ENCODE peak calls at places on chromosomes 5 and 9, in seven cellular contexts. I is IMR-90, D is colonic mucosa, U is tibial nerve, Y is upper lobe of right lung, R is Peyer's patch, W is fibroblast of lung. N is an unnamed sample.

GRCh38 chr9:124202447-124202971 is 55.2 kb upstream of the NEK6 start:
- DNase-seq in W (peak; percentile 16), I (peak; percentile 16), Y (peak; percentile 84), U (no peak), D (peak; percentile 42), R (peak; percentile 87), N (no peak)

GRCh38 chr5:82793808-82794419 is 283.3 kb downstream of the TMEM167A start:
- DNase-seq in W (peak; percentile 6), R (peak; percentile 71), Y (no peak), U (no peak), I (peak; percentile 20), D (peak; percentile 51), N (peak; percentile 32)

GRCh38 chr9:85171163-85171562 is 501.6 kb downstream of the NTRK2 start:
- DNase-seq in Y (no peak), U (no peak), W (no peak), R (no peak), I (no peak), D (no peak), N (no peak)

GRCh38 chr9:90789408-90789807 is 12.2 kb upstream of the SYK start:
- DNase-seq in D (no peak), U (no peak), Y (no peak), I (no peak), R (no peak), W (no peak), N (no peak)

GRCh38 chr5:127042593-127042992 is 12.2 kb upstream of the MARCHF3 start:
- DNase-seq in R (no peak), D (no peak), W (peak; percentile 6), U (no peak), Y (no peak), I (peak; percentile 49), N (no peak)

GRCh38 chr9:95506692-95507455 is 9.9 kb downstream of the PTCH1 start:
- DNase-seq in U (no peak), W (peak; percentile 75), I (peak; percentile 58), Y (peak; percentile 73), D (peak; percentile 61), R (peak; percentile 67), N (no peak)

GRCh38 chr5:176817864-176818377 is 7.6 kb downstream of the UNC5A start:
- DNase-seq in I (no peak), Y (no peak), U (no peak), W (no peak), R (no peak), D (no peak), N (no peak)

GRCh38 chr9:97852001-97852398 is 1.0 kb upstream of the FOXE1 start:
- DNase-seq in D (no peak), U (no peak), W (no peak), Y (no peak), I (no peak), R (no peak), N (no peak)

GRCh38 chr9:93246111-93246510 is 62.2 kb downstream of the WNK2 start:
- DNase-seq in D (no peak), R (no peak), W (no peak), Y (no peak), I (no peak), U (no peak), N (no peak)

GRCh38 chr9:116318463-116319271 is 165.1 kb downstream of the PAPPA start:
- DNase-seq in U (no peak), Y (no peak), I (peak; percentile 84), W (peak; percentile 13), R (no peak), D (peak; percentile 17), N (no peak)

GRCh38 chr5:122639852-122640251 is 135.0 kb upstream of the SNX2 start:
- DNase-seq in D (no peak), Y (no peak), I (no peak), U (no peak), W (no peak), R (no peak), N (no peak)

GRCh38 chr5:32538031-32538547 is 47.3 kb upstream of the SUB1 start:
- DNase-seq in U (no peak), I (no peak), Y (no peak), D (no peak), R (peak; percentile 68), W (no peak), N (peak; percentile 13)

GRCh38 chr9:5184776-5185175 is 663 bp downstream of the INSL6 start:
- DNase-seq in D (no peak), U (no peak), I (no peak), W (no peak), R (no peak), Y (no peak), N (no peak)

GRCh38 chr9:72648811-72649414 is 127.5 kb downstream of the TMC1 start:
- DNase-seq in Y (no peak), U (no peak), D (no peak), W (no peak), R (no peak), I (no peak), N (no peak)

GRCh38 chr9:91711755-91712591 is 238.1 kb downstream of the ROR2 start:
- DNase-seq in I (peak; percentile 37), U (no peak), W (peak; percentile 72), R (peak; percentile 83), D (no peak), Y (no peak), N (peak; percentile 26)

GRCh38 chr9:19028835-19029451 is 4.1 kb downstream of the SAXO1 start:
- DNase-seq in I (peak; percentile 75), U (no peak), Y (no peak), D (peak; percentile 62), W (peak; percentile 54), R (peak; percentile 77), N (no peak)

GRCh38 chr5:142977363-142978051 is 207.3 kb downstream of the ARHGAP26 start:
- DNase-seq in I (peak; percentile 94), D (no peak), Y (no peak), U (no peak), W (peak; percentile 97), R (no peak), N (no peak)

GRCh38 chr9:76921161-76921560 is 15.2 kb upstream of the PRUNE2 start:
- DNase-seq in I (no peak), W (no peak), Y (no peak), R (no peak), D (no peak), U (no peak), N (no peak)

GRCh38 chr5:55600086-55600485 is 65.3 kb upstream of the PLPP1 start:
- DNase-seq in R (no peak), D (no peak), I (no peak), U (no peak), Y (no peak), W (no peak), N (no peak)

GRCh38 chr5:137565450-137565849 is 66.3 kb upstream of the SPOCK1 start:
- DNase-seq in W (peak; percentile 82), I (peak; percentile 17), Y (no peak), D (no peak), R (no peak), U (no peak), N (no peak)

GRCh38 chr5:62273691-62274090 is 32.3 kb upstream of the KIF2A start:
- DNase-seq in U (no peak), R (no peak), I (no peak), W (no peak), D (no peak), Y (no peak), N (no peak)

GRCh38 chr5:2147504-2148311 is 265.0 kb upstream of the IRX4 start:
- DNase-seq in D (no peak), I (no peak), W (no peak), U (no peak), R (no peak), Y (no peak), N (no peak)
- H3K9me3 ChIP-seq in D (no peaks in the 10 kb centered on the region), I (peaks cover 27% of the 10 kb centered on the region), W (no peaks in the 10 kb centered on the region), U (no peaks in the 10 kb centered on the region), R (no peaks in the 10 kb centered on the region), Y (no peaks in the 10 kb centered on the region), N (no peaks in the 10 kb centered on the region)

GRCh38 chr5:6703791-6704190 is 9.4 kb upstream of the TENT4A start:
- DNase-seq in W (peak; percentile 69), Y (no peak), D (no peak), I (peak; percentile 63), R (no peak), U (no peak), N (no peak)

GRCh38 chr5:6704361-6704851 is 8.8 kb upstream of the TENT4A start:
- DNase-seq in Y (peak; percentile 81), R (no peak), D (peak; percentile 18), U (no peak), W (peak; percentile 95), I (peak; percentile 92), N (no peak)

GRCh38 chr5:6702633-6703032 is 10.6 kb upstream of the TENT4A start:
- DNase-seq in W (no peak), U (no peak), D (no peak), Y (no peak), I (no peak), R (no peak), N (no peak)

GRCh38 chr5:6705959-6706358 is 7.3 kb upstream of the TENT4A start:
- DNase-seq in Y (no peak), D (no peak), U (no peak), R (no peak), W (no peak), I (no peak), N (no peak)

DNA sequence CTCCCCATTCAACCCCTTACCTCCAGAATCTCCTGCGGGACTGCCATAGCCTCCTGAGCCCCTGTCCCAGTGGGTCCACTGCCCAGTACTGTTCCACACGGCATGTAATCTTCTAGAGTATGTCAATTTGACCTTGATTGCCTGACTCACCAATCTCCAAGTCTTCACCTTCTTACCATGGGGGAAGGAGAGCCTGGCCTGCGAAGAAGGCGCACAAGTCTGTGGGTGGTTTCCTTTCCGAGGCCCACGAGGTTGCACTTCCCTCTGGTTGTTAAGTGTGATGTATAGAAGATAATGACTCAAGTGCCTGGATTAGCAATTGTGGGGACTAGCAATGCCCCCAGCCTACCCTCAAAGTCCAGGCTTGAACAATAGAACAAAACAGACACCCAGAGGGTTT is 8.1 kb upstream of the TENT4A start:
- DNase-seq in I (no peak), U (no peak), D (no peak), R (no peak), W (peak; percentile 60), Y (no peak), N (no peak)
- H3K9me3 ChIP-seq in I (no peaks in the 10 kb centered on the region), U (no peaks in the 10 kb centered on the region), D (no peaks in the 10 kb centered on the region), R (no peaks in the 10 kb centered on the region), W (no peaks in the 10 kb centered on the region), Y (no peaks in the 10 kb centered on the region), N (no peaks in the 10 kb centered on the region)

DNA sequence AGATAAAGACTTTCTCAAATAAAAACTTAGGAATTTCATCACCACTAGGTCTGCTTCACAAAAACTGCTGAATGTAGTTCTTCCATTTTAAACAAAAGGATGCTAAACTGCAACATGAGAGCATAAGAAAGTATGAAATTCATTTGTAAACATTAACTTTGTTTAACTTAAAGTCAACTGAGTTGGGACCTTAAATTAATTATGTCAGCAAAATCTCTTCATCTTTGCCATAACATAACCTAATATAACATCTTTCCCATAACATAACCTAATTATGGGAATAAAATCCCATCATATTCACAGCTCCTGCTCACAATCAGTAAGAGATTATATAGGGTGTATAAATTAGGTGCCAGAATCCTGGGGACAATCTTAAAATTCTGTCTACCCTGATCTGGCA is 78.8 kb upstream of the PCSK5 start:
- DNase-seq in D (no peak), Y (no peak), I (no peak), R (no peak), U (no peak), W (no peak), N (no peak)
- H3K9me3 ChIP-seq in D (no peaks in the 10 kb centered on the region), Y (peaks cover 7% of the 10 kb centered on the region), I (no peaks in the 10 kb centered on the region), R (no peaks in the 10 kb centered on the region), U (peaks cover 24% of the 10 kb centered on the region), W (no peaks in the 10 kb centered on the region), N (no peaks in the 10 kb centered on the region)

DNA sequence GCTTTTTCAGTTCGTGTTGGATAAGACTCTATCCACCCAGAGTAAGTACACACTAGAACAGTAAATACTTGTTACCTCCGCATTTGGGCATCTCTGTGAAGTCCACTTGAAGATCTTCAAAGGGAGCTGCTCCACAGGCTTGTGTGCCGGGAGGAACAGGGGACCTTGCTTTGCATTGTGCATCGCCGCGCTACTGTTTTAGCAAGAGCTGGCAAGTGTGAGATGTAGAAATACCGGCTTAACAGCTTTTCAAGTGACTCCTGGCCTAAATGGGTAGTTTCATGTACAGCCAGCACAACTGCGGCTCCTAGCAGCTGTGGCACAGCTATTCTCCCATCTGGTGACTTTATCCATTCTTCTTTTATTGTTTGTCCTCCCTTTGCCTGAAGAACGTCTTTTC is 8.4 kb upstream of the ZNF354C start:
- DNase-seq in U (no peak), Y (no peak), I (no peak), R (no peak), W (no peak), D (no peak), N (no peak)
- H3K9me3 ChIP-seq in U (no peaks in the 10 kb centered on the region), Y (no peaks in the 10 kb centered on the region), I (peaks cover 10% of the 10 kb centered on the region), R (no peaks in the 10 kb centered on the region), W (no peaks in the 10 kb centered on the region), D (no peaks in the 10 kb centered on the region), N (no peaks in the 10 kb centered on the region)

N was measured in T-helper 17 cell.